ENCODE peak calls at places on chromosome 12, in four cellular contexts. One of them, this sample, is unnamed.

GRCh38 chr12:75724913-75725312 is 213.5 kb upstream of the KRR1 start:
- DNase-seq in stomach: no peak
- DNase-seq in K562: no peak
- DNase-seq in suprapubic skin: no peak
- DNase-seq in this sample: no peak

GRCh38 chr12:68827895-68828294 is 19.9 kb downstream of the MDM2 start:
- DNase-seq in stomach: no peak
- DNase-seq in K562: no peak
- DNase-seq in suprapubic skin: no peak
- DNase-seq in this sample: no peak

GRCh38 chr12:62914443-62914909 is 20.5 kb downstream of the PPM1H start:
- DNase-seq in stomach: no peak
- DNase-seq in K562: peak; percentile 16
- DNase-seq in suprapubic skin: no peak
- DNase-seq in this sample: no peak

GRCh38 chr12:34394211-34395055 is 372.1 kb downstream of the ALG10 start:
- DNase-seq in stomach: peak; percentile 13
- DNase-seq in K562: no peak
- DNase-seq in suprapubic skin: peak; percentile 55
- DNase-seq in this sample: peak; percentile 2

GRCh38 chr12:57740656-57741412 is 2.3 kb upstream of the AGAP2 start:
- DNase-seq in stomach: no peak
- DNase-seq in K562: no peak
- DNase-seq in suprapubic skin: no peak
- DNase-seq in this sample: peak; percentile 58

GRCh38 chr12:52155048-52155868 is 36.6 kb downstream of the KRT80 start:
- DNase-seq in stomach: no peak
- DNase-seq in K562: no peak
- DNase-seq in suprapubic skin: no peak
- DNase-seq in this sample: no peak

GRCh38 chr12:31591308-31591901 is 469 bp upstream of the DENND5B start:
- DNase-seq in stomach: no peak
- DNase-seq in K562: no peak
- DNase-seq in suprapubic skin: no peak
- DNase-seq in this sample: peak; percentile 29

GRCh38 chr12:55724226-55724939 is 4.2 kb downstream of the RDH5 start:
- DNase-seq in stomach: peak; percentile 76
- DNase-seq in K562: peak; percentile 55
- DNase-seq in suprapubic skin: peak; percentile 86
- DNase-seq in this sample: peak; percentile 82

GRCh38 chr12:96099986-96100385 is 64.6 kb upstream of the LTA4H start:
- DNase-seq in stomach: no peak
- DNase-seq in K562: no peak
- DNase-seq in suprapubic skin: no peak
- DNase-seq in this sample: no peak

GRCh38 chr12:96343347-96343954 is 56.8 kb downstream of the CDK17 start:
- DNase-seq in stomach: no peak
- DNase-seq in K562: no peak
- DNase-seq in suprapubic skin: no peak
- DNase-seq in this sample: no peak

GRCh38 chr12:58034311-58034710 is 92.9 kb downstream of the ATP23 start:
- DNase-seq in stomach: no peak
- DNase-seq in K562: no peak
- DNase-seq in suprapubic skin: no peak
- DNase-seq in this sample: no peak

GRCh38 chr12:27984275-27984674 is 11.7 kb upstream of the PTHLH start:
- DNase-seq in stomach: no peak
- DNase-seq in K562: peak; percentile 34
- DNase-seq in suprapubic skin: no peak
- DNase-seq in this sample: no peak

GRCh38 chr12:121167232-121167820 is 34.6 kb downstream of the P2RX7 start:
- DNase-seq in stomach: no peak
- DNase-seq in K562: no peak
- DNase-seq in suprapubic skin: no peak
- DNase-seq in this sample: no peak

GRCh38 chr12:51028126-51028810 is 2.1 kb upstream of the SLC11A2 start:
- DNase-seq in stomach: no peak
- DNase-seq in K562: peak; percentile 53
- DNase-seq in suprapubic skin: no peak
- DNase-seq in this sample: peak; percentile 21

GRCh38 chr12:102806110-102806509 is 110.9 kb downstream of the PAH start:
- DNase-seq in stomach: no peak
- DNase-seq in K562: no peak
- DNase-seq in suprapubic skin: no peak
- DNase-seq in this sample: no peak

GRCh38 chr12:92879698-92880322 is 49.3 kb downstream of the EEA1 start:
- DNase-seq in stomach: peak; percentile 35
- DNase-seq in K562: peak; percentile 50
- DNase-seq in suprapubic skin: no peak
- DNase-seq in this sample: no peak

GRCh38 chr12:19561411-19561961 is 122.2 kb downstream of the AEBP2 start:
- DNase-seq in stomach: no peak
- DNase-seq in K562: no peak
- DNase-seq in suprapubic skin: no peak
- DNase-seq in this sample: no peak
- TF ChIP-seq EP300 in stomach: no peak
- TF ChIP-seq EP300 in K562: no peak
- TF ChIP-seq EP300 in suprapubic skin: no peak
- TF ChIP-seq EP300 in this sample: no peak

GRCh38 chr12:45263587-45263986 is 47.7 kb downstream of the ANO6 start:
- DNase-seq in stomach: no peak
- DNase-seq in K562: no peak
- DNase-seq in suprapubic skin: no peak
- DNase-seq in this sample: no peak

GRCh38 chr12:45269407-45269741 is 53.5 kb downstream of the ANO6 start:
- DNase-seq in stomach: no peak
- DNase-seq in K562: no peak
- DNase-seq in suprapubic skin: no peak
- DNase-seq in this sample: no peak

GRCh38 chr12:45273717-45274271 is 57.9 kb downstream of the ANO6 start:
- DNase-seq in stomach: no peak
- DNase-seq in K562: peak; percentile 61
- DNase-seq in suprapubic skin: no peak
- DNase-seq in this sample: no peak

DNA sequence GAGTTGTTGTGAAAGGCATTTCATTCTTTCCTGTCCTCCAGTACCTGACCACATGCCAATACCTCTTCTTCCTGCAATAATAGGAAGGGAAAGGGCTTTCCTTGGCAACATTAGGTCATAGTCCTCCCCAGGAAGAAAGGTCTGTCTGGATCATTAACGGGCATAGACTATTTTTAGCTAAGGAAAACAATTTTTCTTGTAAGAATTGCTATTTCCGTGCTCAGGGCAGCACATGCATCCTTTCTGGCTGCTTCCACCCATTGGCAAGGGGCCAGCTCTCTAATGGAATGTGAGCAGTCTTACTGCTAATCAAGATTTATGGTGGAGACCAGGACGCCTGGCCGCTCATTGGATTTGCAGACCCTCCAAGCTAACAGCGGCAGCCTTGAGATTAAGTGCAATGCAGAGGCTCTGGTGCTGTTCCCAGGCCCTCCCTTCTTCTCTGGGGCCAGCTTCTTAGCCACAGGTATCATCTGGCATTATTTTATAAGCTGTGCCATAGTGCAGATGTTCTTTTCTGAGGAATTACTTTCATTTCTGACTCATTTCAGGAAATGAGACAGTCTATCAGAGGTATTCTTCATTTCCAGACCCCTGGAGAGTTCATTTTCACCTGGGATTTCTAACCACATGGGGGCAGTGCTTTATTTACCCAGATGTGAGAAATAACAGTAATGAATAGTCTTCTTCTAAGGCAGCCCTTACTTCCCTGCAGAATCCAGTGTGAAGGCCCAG is 52.9 kb downstream of the ANO6 start:
- DNase-seq in stomach: peak; percentile 76
- DNase-seq in K562: peak; percentile 17
- DNase-seq in suprapubic skin: peak; percentile 84
- DNase-seq in this sample: peak; percentile 50
- TF ChIP-seq EP300 in stomach: no peak
- TF ChIP-seq EP300 in K562: no peak
- TF ChIP-seq EP300 in suprapubic skin: no peak
- TF ChIP-seq EP300 in this sample: no peak

DNA sequence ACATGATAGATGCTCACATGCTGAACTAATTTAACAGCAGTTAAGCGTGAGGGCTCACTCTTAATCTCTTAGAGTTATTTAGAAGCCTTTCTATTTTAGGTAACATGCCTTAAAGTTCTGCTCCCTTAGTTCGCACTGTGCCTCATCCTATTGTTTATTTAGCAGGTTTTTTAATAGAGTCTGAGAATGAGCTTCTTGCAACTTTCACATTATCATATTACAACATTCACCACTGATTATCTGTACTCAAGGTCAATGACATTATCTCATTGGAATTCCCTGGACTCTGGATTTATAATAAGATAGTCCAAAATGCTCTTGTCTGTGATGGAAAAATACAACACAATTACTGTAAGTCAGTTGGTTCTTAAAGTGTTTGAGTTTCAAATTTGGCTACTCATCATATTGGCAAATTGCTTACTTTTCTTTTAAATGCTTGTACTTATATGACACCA is 183.6 kb upstream of the SLC38A2 start:
- DNase-seq in stomach: no peak
- DNase-seq in K562: no peak
- DNase-seq in suprapubic skin: no peak
- DNase-seq in this sample: no peak
- TF ChIP-seq EP300 in stomach: no peak
- TF ChIP-seq EP300 in K562: no peak
- TF ChIP-seq EP300 in suprapubic skin: no peak
- TF ChIP-seq EP300 in this sample: no peak

GRCh38 chr12:94941440-94941862 is 62.0 kb downstream of the NDUFA12 start:
- DNase-seq in stomach: no peak
- DNase-seq in K562: peak; percentile 21
- DNase-seq in suprapubic skin: no peak
- DNase-seq in this sample: no peak
- TF ChIP-seq EP300 in stomach: no peak
- TF ChIP-seq EP300 in K562: no peak
- TF ChIP-seq EP300 in suprapubic skin: no peak
- TF ChIP-seq EP300 in this sample: no peak